ENCODE peak calls at places on chromosomes 11 and 22, in five cellular contexts. One of them, this sample, is unnamed.

GRCh38 chr11:121611242-121611641 is 158.5 kb upstream of the SORL1-AS1 start:
- DNase-seq in body of pancreas: no peak
- DNase-seq in cardiac fibroblast: no peak
- DNase-seq in neural crest cell: no peak
- DNase-seq in left ventricle myocardium inferior: no peak
- DNase-seq in this sample: no peak

GRCh38 chr11:132101861-132102260 is 731.4 kb downstream of the NTM start:
- DNase-seq in body of pancreas: no peak
- DNase-seq in cardiac fibroblast: no peak
- DNase-seq in neural crest cell: no peak
- DNase-seq in left ventricle myocardium inferior: no peak
- DNase-seq in this sample: no peak

GRCh38 chr11:409008-409599 is 5.7 kb downstream of the SIGIRR start:
- DNase-seq in body of pancreas: no peak
- DNase-seq in cardiac fibroblast: no peak
- DNase-seq in neural crest cell: no peak
- DNase-seq in left ventricle myocardium inferior: no peak
- DNase-seq in this sample: no peak

GRCh38 chr11:126403039-126403438 is 47.6 kb downstream of the ST3GAL4 start:
- DNase-seq in body of pancreas: no peak
- DNase-seq in cardiac fibroblast: no peak
- DNase-seq in neural crest cell: no peak
- DNase-seq in left ventricle myocardium inferior: no peak
- DNase-seq in this sample: no peak

GRCh38 chr22:38989461-38989860 is 7.3 kb downstream of the APOBEC3B start:
- DNase-seq in body of pancreas: no peak
- DNase-seq in cardiac fibroblast: no peak
- DNase-seq in neural crest cell: no peak
- DNase-seq in left ventricle myocardium inferior: no peak
- DNase-seq in this sample: no peak

GRCh38 chr11:10454506-10454901 is 560 bp upstream of the AMPD3 start:
- DNase-seq in body of pancreas: no peak
- DNase-seq in cardiac fibroblast: no peak
- DNase-seq in neural crest cell: no peak
- DNase-seq in left ventricle myocardium inferior: no peak
- DNase-seq in this sample: no peak

GRCh38 chr11:68033708-68034045 is 3.2 kb downstream of the NDUFS8 start:
- DNase-seq in body of pancreas: peak; percentile 61
- DNase-seq in cardiac fibroblast: no peak
- DNase-seq in neural crest cell: no peak
- DNase-seq in left ventricle myocardium inferior: peak; percentile 71
- DNase-seq in this sample: no peak

GRCh38 chr11:125082611-125083311 is 19.7 kb downstream of the SLC37A2 start:
- DNase-seq in body of pancreas: no peak
- DNase-seq in cardiac fibroblast: peak; percentile 59
- DNase-seq in neural crest cell: no peak
- DNase-seq in left ventricle myocardium inferior: no peak
- DNase-seq in this sample: no peak

GRCh38 chr11:121152764-121153163 is 51.7 kb downstream of the TECTA start:
- DNase-seq in body of pancreas: no peak
- DNase-seq in cardiac fibroblast: no peak
- DNase-seq in neural crest cell: no peak
- DNase-seq in left ventricle myocardium inferior: no peak
- DNase-seq in this sample: no peak

GRCh38 chr22:25382762-25383161 is 163.3 kb downstream of the CRYBB2 start:
- DNase-seq in body of pancreas: no peak
- DNase-seq in cardiac fibroblast: no peak
- DNase-seq in neural crest cell: no peak
- DNase-seq in left ventricle myocardium inferior: no peak
- DNase-seq in this sample: no peak

GRCh38 chr11:46346886-46347636 is at the start of gene DGKZ:
- DNase-seq in body of pancreas: peak; percentile 91
- DNase-seq in cardiac fibroblast: peak; percentile 89
- DNase-seq in neural crest cell: peak; percentile 86
- DNase-seq in left ventricle myocardium inferior: peak; percentile 86
- DNase-seq in this sample: peak; percentile 98

GRCh38 chr11:122103366-122103765 is 12.6 kb downstream of the BLID start:
- DNase-seq in body of pancreas: no peak
- DNase-seq in cardiac fibroblast: no peak
- DNase-seq in neural crest cell: no peak
- DNase-seq in left ventricle myocardium inferior: no peak
- DNase-seq in this sample: no peak

GRCh38 chr11:22634897-22635629 is 9.4 kb upstream of the FANCF start:
- DNase-seq in body of pancreas: peak; percentile 14
- DNase-seq in cardiac fibroblast: peak; percentile 26
- DNase-seq in neural crest cell: no peak
- DNase-seq in left ventricle myocardium inferior: no peak
- DNase-seq in this sample: no peak

GRCh38 chr11:108887436-108888238 is 222.8 kb downstream of the DDX10 start:
- DNase-seq in body of pancreas: no peak
- DNase-seq in cardiac fibroblast: peak; percentile 84
- DNase-seq in neural crest cell: no peak
- DNase-seq in left ventricle myocardium inferior: no peak
- DNase-seq in this sample: no peak

GRCh38 chr22:37165066-37165465 is 15.3 kb upstream of the IL2RB start:
- DNase-seq in body of pancreas: no peak
- DNase-seq in cardiac fibroblast: no peak
- DNase-seq in neural crest cell: no peak
- DNase-seq in left ventricle myocardium inferior: no peak
- DNase-seq in this sample: no peak

GRCh38 chr11:890794-891600 is 19.6 kb downstream of the CHID1 start:
- DNase-seq in body of pancreas: no peak
- DNase-seq in cardiac fibroblast: no peak
- DNase-seq in neural crest cell: no peak
- DNase-seq in left ventricle myocardium inferior: no peak
- DNase-seq in this sample: no peak

GRCh38 chr11:85540635-85541034 is 86.5 kb downstream of the DLG2 start:
- DNase-seq in body of pancreas: no peak
- DNase-seq in cardiac fibroblast: no peak
- DNase-seq in neural crest cell: no peak
- DNase-seq in left ventricle myocardium inferior: no peak
- DNase-seq in this sample: no peak

GRCh38 chr11:117011541-117011908 is 86.7 kb downstream of the SIK3 start:
- DNase-seq in body of pancreas: no peak
- DNase-seq in cardiac fibroblast: peak; percentile 81
- DNase-seq in neural crest cell: no peak
- DNase-seq in left ventricle myocardium inferior: no peak
- DNase-seq in this sample: no peak

GRCh38 chr11:108754901-108755625 is 90.2 kb downstream of the DDX10 start:
- DNase-seq in body of pancreas: no peak
- DNase-seq in cardiac fibroblast: peak; percentile 65
- DNase-seq in neural crest cell: no peak
- DNase-seq in left ventricle myocardium inferior: no peak
- DNase-seq in this sample: no peak

GRCh38 chr11:84719935-84720577 is 907.1 kb downstream of the DLG2 start:
- DNase-seq in body of pancreas: no peak
- DNase-seq in cardiac fibroblast: no peak
- DNase-seq in neural crest cell: peak; percentile 22
- DNase-seq in left ventricle myocardium inferior: peak; percentile 13
- DNase-seq in this sample: peak; percentile 28

GRCh38 chr22:46794491-46794890 is 32.0 kb downstream of the TBC1D22A start:
- DNase-seq in body of pancreas: no peak
- DNase-seq in cardiac fibroblast: no peak
- DNase-seq in neural crest cell: no peak
- DNase-seq in left ventricle myocardium inferior: no peak
- DNase-seq in this sample: no peak

DNA sequence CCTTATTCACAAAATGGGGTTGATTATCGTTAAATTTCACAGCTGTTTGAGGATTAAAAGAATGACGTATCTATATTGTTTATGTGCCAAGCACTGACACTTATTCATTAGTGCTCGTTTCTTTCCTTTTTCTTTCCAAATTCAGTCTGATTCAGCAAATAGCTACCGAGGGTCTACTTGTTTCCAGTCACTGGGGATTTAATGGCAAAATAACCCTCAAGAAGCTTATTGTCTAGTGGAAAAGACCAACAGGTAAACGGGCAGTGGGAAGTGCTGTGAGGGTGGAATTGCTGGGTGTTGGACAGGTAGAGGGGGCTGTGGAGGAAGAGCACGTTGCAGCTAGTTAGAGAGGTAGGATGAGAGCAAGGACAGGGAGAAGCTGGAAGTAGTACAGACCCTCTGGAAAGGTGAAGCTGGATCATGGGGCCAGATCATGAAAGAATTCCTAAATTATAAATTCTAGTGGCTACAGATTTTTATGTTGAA is 48.3 kb upstream of the BIRC3 start:
- DNase-seq in body of pancreas: no peak
- DNase-seq in cardiac fibroblast: no peak
- DNase-seq in neural crest cell: no peak
- DNase-seq in left ventricle myocardium inferior: no peak
- DNase-seq in this sample: no peak
- TF ChIP-seq CTCF in body of pancreas: no peak
- TF ChIP-seq CTCF in cardiac fibroblast: no peak
- TF ChIP-seq CTCF in neural crest cell: peak; percentile 9
- TF ChIP-seq CTCF in left ventricle myocardium inferior: no peak
- TF ChIP-seq CTCF in this sample: no peak

DNA sequence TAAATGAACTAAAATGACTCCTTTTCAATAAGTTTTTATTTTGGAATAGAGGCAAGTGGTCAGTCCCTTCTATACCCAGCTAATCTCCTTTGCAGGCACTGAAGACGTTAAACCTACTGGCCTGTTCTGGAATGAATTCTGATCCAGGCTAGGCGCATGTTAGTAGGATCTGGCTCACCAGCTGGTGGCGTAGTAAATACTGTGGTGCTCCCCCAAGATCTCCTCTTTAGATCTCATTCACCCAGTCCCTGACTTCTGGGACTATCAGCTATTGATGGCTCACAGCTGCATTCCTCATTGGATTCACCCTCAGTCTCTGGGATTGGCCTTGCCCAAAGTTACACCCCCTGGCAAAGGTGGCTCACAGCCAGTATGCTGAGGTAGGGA is 173.6 kb upstream of the DDI1 start:
- DNase-seq in body of pancreas: no peak
- DNase-seq in cardiac fibroblast: no peak
- DNase-seq in neural crest cell: no peak
- DNase-seq in left ventricle myocardium inferior: no peak
- DNase-seq in this sample: no peak
- TF ChIP-seq CTCF in body of pancreas: no peak
- TF ChIP-seq CTCF in cardiac fibroblast: no peak
- TF ChIP-seq CTCF in neural crest cell: no peak
- TF ChIP-seq CTCF in left ventricle myocardium inferior: no peak
- TF ChIP-seq CTCF in this sample: no peak

GRCh38 chr11:128022007-128022368 is 565.4 kb downstream of the ETS1 start:
- DNase-seq in body of pancreas: no peak
- DNase-seq in cardiac fibroblast: peak; percentile 62
- DNase-seq in neural crest cell: no peak
- DNase-seq in left ventricle myocardium inferior: no peak
- DNase-seq in this sample: no peak
- TF ChIP-seq CTCF in body of pancreas: no peak
- TF ChIP-seq CTCF in cardiac fibroblast: no peak
- TF ChIP-seq CTCF in neural crest cell: no peak
- TF ChIP-seq CTCF in left ventricle myocardium inferior: no peak
- TF ChIP-seq CTCF in this sample: no peak

DNA sequence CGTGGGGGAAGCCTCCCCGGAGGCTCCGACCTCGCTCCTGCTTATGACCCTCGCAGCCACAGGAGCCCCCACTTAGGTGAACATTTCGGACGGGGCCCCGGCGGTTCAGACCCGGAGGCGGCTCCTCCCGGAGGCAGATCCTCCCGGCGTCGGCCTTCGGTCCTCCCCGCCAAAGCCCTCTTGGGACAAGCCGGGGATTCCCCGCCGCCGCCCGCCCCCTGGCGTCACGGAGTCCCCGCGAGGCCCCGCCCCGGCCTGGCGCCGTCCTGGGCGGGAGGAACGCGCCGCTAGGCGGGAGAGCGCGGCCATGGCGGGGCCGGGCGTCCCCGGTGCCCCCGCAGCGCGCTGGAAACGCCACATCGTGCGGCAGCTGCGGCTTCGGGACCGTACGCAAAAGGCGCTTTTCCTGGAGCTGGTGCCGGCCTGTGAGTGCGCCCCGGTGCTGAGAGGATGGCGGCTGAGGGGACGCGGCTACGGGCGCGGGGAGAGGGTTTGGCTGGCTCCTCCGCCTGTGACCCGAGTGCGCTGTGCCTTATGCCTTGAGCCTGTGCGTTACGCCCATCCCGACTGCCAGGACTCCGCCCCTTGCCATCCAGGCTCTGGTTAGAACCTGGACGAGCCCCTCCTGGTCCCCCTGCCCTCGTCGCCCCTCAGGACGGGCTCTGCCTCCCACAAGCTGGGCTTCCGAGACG is at the start of gene ATG16L2:
- DNase-seq in body of pancreas: peak; percentile 85
- DNase-seq in cardiac fibroblast: peak; percentile 88
- DNase-seq in neural crest cell: peak; percentile 85
- DNase-seq in left ventricle myocardium inferior: peak; percentile 87
- DNase-seq in this sample: peak; percentile 90
- TF ChIP-seq CTCF in body of pancreas: peak; percentile 25
- TF ChIP-seq CTCF in cardiac fibroblast: no peak
- TF ChIP-seq CTCF in neural crest cell: peak; percentile 40
- TF ChIP-seq CTCF in left ventricle myocardium inferior: peak; percentile 59
- TF ChIP-seq CTCF in this sample: peak; percentile 32

This sample was measured in endothelial cell.